ENCODE peak calls at places on chromosome 9, in four cellular contexts. L is dorsolateral prefrontal cortex; Q is CD8-positive, alpha-beta T cell; Z is A549. S is an unnamed sample.

GRCh38 chr9:9996259-9996658 is 616.5 kb downstream of the PTPRD start:
- DNase-seq in Q (no peak), L (no peak), Z (no peak), S (no peak)

GRCh38 chr9:120360046-120360445 is 219.9 kb downstream of the CDK5RAP2 start:
- DNase-seq in Z (no peak), Q (no peak), L (no peak), S (no peak)

GRCh38 chr9:69496803-69497450 is 171.9 kb downstream of the ENTREP1 start:
- DNase-seq in Q (no peak), L (no peak), Z (no peak), S (no peak)

GRCh38 chr9:92711844-92712243 is 41.9 kb upstream of the IPPK start:
- DNase-seq in L (no peak), Q (no peak), Z (no peak), S (no peak)

GRCh38 chr9:71683598-71684235 is 84.6 kb downstream of the CEMIP2 start:
- DNase-seq in Q (no peak), L (peak; percentile 54), Z (no peak), S (peak; percentile 70)

GRCh38 chr9:92100237-92100911 is 14.8 kb downstream of the SPTLC1 start:
- DNase-seq in Z (peak; percentile 48), Q (no peak), L (no peak), S (no peak)

GRCh38 chr9:130311019-130311773 is 45.6 kb downstream of the HMCN2 start:
- DNase-seq in L (no peak), Q (no peak), Z (no peak), S (peak; percentile 50)

GRCh38 chr9:107478805-107479204 is 10.8 kb downstream of the KLF4 start:
- DNase-seq in Q (no peak), Z (no peak), L (no peak), S (no peak)

GRCh38 chr9:135053133-135053532 is 34.3 kb upstream of the OLFM1 start:
- DNase-seq in Q (no peak), Z (no peak), L (peak; percentile 7), S (peak; percentile 0)

GRCh38 chr9:127705577-127706215 is 1.1 kb upstream of the CFAP157 start:
- DNase-seq in Q (no peak), L (no peak), Z (no peak), S (no peak)

GRCh38 chr9:90423661-90424193 is 218.9 kb downstream of the DIRAS2 start:
- DNase-seq in Z (peak; percentile 51), Q (no peak), L (no peak), S (no peak)

GRCh38 chr9:126397056-126397455 is 70.4 kb downstream of the MVB12B start:
- DNase-seq in L (no peak), Z (peak; percentile 10), Q (peak; percentile 64), S (no peak)

GRCh38 chr9:80893190-80893589 is 796.2 kb downstream of the TLE1 start:
- DNase-seq in Z (no peak), L (no peak), Q (no peak), S (no peak)

GRCh38 chr9:137172907-137173794 is 1.3 kb upstream of the TMEM210 start:
- DNase-seq in Z (no peak), L (no peak), Q (no peak), S (no peak)

GRCh38 chr9:17291766-17292165 is 156.9 kb downstream of the CNTLN start:
- DNase-seq in L (no peak), Z (no peak), Q (no peak), S (no peak)

GRCh38 chr9:120913673-120914266 is 12.8 kb downstream of the TRAF1 start:
- DNase-seq in Z (no peak), Q (no peak), L (no peak), S (no peak)

GRCh38 chr9:121350993-121351561 is 19.0 kb downstream of the STOM start:
- DNase-seq in Z (no peak), L (no peak), Q (no peak), S (no peak)

GRCh38 chr9:15332939-15333338 is 25.9 kb upstream of the TTC39B start:
- DNase-seq in Q (no peak), Z (no peak), L (no peak), S (no peak)

GRCh38 chr9:82957526-82958379 is 105.2 kb downstream of the RASEF start:
- DNase-seq in L (no peak), Q (no peak), Z (no peak), S (no peak)

GRCh38 chr9:113899205-113899604 is 23.1 kb downstream of the ZNF618 start:
- DNase-seq in L (no peak), Q (no peak), Z (no peak), S (no peak)

GRCh38 chr9:137163101-137163661 is 6.7 kb downstream of the LRRC26 start:
- DNase-seq in L (no peak), Q (no peak), Z (no peak), S (no peak)

GRCh38 chr9:122087406-122088200 is 5.5 kb downstream of the TTLL11 start:
- DNase-seq in Q (no peak), L (no peak), Z (no peak), S (no peak)

GRCh38 chr9:129289131-129289731 is 111.2 kb upstream of the IER5L start:
- DNase-seq in Z (no peak), Q (no peak), L (no peak), S (no peak)

GRCh38 chr9:131800366-131800765 is 60.5 kb upstream of the RAPGEF1 start:
- DNase-seq in L (no peak), Q (no peak), Z (no peak), S (no peak)

GRCh38 chr9:131803758-131804411 is 64.0 kb upstream of the RAPGEF1 start:
- DNase-seq in Q (no peak), L (no peak), Z (no peak), S (no peak)

GRCh38 chr9:131799177-131799823 is 59.4 kb upstream of the RAPGEF1 start:
- DNase-seq in L (no peak), Q (peak; percentile 6), Z (no peak), S (no peak)

GRCh38 chr9:131800885-131801284 is 61.0 kb upstream of the RAPGEF1 start:
- DNase-seq in Z (no peak), L (no peak), Q (no peak), S (no peak)

DNA sequence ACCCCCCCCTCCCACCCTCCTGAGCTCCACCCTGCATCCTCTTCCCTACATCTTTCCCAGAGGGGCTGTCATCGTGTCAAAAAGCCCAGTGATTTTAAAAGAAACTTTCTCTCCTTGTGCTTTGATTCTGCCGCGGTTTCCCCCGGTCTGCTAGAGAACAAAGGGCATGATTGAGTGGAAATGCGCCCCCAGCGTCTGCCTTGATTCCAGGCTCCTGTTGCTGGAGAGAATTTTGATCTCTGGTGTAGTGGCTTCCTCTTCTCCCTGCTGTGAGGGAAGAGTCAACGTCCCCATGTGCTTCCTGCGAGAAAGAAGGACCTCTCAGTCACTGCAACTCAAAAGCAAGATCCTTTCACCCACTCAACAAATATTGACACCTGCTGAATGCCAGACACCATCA is 61.9 kb upstream of the RAPGEF1 start:
- DNase-seq in Z (no peak), Q (no peak), L (no peak), S (no peak)
- TF ChIP-seq CTCF in Z (no peak), Q (no peak), L (no peak), S (no peak)

DNA sequence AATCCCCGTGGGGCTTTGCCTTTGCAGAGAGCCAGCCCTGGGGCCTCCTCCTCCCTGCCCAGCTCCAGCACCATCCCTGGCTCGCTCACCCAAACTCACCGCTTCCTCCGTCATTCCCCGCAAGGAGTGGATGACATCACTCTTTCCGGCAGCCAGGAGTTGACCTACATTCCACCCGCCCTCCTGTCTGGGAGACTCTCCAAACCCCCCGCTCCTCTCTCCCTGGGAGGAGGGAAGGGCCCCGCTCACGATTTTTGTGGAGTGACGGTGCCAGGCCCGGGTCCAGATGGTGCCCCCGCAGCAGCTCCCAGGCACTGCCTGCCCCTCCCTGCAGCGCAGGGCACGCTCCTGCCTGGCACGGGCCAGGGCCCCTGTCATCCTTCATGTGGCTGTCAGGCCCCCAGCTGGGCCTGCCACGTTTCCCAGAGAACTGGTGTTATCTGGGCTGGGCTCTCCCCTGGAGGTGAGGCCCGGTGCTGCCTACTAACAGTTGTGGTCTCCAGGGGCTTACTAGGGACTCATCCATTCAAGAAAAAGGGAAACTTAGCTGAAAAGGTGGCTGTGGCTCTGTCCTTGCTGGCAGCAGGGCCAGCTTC is 52.3 kb downstream of the NTNG2 start:
- DNase-seq in L (peak; percentile 92), Q (no peak), Z (peak; percentile 72), S (peak; percentile 76)
- TF ChIP-seq CTCF in L (no peak), Q (no peak), Z (no peak), S (no peak)

GRCh38 chr9:108850293-108850897 is 5.4 kb downstream of the ACTL7B start:
- DNase-seq in Z (no peak), L (no peak), Q (no peak), S (no peak)
- TF ChIP-seq CTCF in Z (peak; percentile 49), L (no peak), Q (no peak), S (no peak)

DNA sequence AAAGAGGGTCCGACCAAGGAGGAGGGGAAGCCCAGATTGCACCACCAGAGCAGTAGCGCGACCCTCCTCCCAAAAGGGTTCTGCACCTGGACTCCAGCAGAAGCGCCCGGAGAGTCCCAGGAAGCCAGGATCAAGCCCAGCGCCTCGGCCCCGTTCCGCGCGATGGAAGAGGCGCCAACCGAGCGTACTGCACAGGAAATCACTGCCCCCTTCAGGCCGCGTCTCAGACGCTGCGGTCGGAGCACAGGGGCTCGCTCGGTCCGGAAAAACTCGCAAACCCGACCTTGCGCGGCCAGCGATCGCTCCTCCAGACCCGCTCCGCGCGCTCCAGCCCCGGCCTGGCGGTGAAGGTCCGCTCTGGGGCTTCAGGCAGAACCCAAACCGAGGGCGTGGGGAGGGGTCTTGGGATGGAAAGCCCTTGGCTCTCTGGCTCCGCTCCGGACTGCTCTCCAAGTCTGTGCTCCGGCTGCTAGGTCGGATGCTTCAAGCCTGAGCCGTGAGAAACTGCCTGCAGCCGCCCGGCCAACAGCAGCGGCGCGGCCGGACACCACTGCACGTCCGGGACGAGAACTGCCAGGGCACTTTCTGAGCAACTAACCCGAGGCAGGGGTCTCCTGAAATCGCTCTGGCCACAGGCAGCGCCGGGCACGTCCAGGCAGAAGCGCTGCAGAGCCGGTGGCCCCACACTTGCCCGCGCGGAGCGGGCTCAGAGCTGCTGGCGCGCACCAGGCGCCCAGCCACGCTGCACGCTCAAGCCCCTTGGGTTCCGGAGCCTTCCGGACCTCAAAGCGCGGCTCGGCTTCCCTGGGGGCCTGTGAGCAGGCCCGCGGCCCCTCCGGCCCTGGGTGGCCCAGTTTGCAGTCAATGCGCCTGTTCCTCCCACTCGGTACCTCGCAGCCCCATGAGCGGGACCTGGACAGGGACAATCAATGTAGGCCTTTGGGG is 1.3 kb downstream of the GABBR2 start:
- DNase-seq in Z (peak; percentile 69), Q (no peak), L (peak; percentile 68), S (no peak)
- TF ChIP-seq CTCF in Z (peak; percentile 54), Q (no peak), L (peak; percentile 54), S (no peak)

DNA sequence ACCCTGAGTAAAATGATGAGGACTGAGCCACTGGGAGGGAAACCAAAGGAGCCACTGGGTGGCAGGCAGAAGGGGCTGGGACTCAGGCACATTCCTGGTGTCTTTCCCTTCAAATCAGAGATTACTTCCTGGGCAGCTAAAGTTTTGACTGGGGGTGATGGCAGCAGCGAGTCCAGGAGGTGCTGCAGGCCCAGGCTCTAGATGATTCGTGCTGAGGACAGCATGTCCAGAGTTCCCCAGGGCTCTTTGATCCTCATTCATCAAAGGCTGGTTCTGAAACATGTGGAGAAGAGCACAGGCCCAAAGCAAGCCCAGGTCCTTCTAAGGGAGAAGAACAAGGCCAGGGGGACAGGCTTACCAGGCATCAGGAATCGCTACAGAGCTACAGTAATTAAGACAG is 109.0 kb downstream of the PAX5 start:
- DNase-seq in L (no peak), Q (no peak), Z (no peak), S (no peak)
- TF ChIP-seq CTCF in L (no peak), Q (no peak), Z (no peak), S (no peak)